ENCODE peak calls at places on chromosome 17, in four cellular contexts. C, H, W and P are unnamed samples.

GRCh38 chr17:57255776-57256681 is at the start of gene MSI2:
- DNase-seq in C (peak; percentile 97), H (peak; percentile 93), W (peak; percentile 83), P (peak; percentile 93)

GRCh38 chr17:77881545-77881944 is 77.0 kb upstream of the TNRC6C start:
- DNase-seq in C (peak; percentile 86), H (peak; percentile 55), W (peak; percentile 53), P (peak; percentile 37)

GRCh38 chr17:28901866-28902818 is 737 bp downstream of the DHRS13 start:
- DNase-seq in C (peak; percentile 83), H (no peak), W (no peak), P (no peak)

GRCh38 chr17:34443832-34444469 is 80.9 kb upstream of the CCL1 start:
- DNase-seq in C (peak; percentile 76), H (no peak), W (no peak), P (no peak)

GRCh38 chr17:7886227-7887037 is 2.2 kb upstream of the CHD3 start:
- DNase-seq in C (peak; percentile 44), H (peak; percentile 36), W (peak; percentile 52), P (no peak)

GRCh38 chr17:32102697-32103096 is 39.6 kb upstream of the RHOT1 start:
- DNase-seq in C (no peak), H (no peak), W (no peak), P (no peak)

GRCh38 chr17:2709173-2709661 is 2.3 kb downstream of the CLUH start:
- DNase-seq in C (no peak), H (peak; percentile 78), W (no peak), P (no peak)

GRCh38 chr17:4777969-4778760 is 6.5 kb downstream of the TM4SF5 start:
- DNase-seq in C (no peak), H (no peak), W (no peak), P (no peak)

GRCh38 chr17:9162275-9162985 is 141.1 kb downstream of the NTN1 start:
- DNase-seq in C (peak; percentile 55), H (no peak), W (no peak), P (no peak)

GRCh38 chr17:55722016-55722706 is 503 bp downstream of the TMEM100 start:
- DNase-seq in C (no peak), H (no peak), W (no peak), P (no peak)

GRCh38 chr17:35254107-35254802 is 11.4 kb downstream of the SLFN5 start:
- DNase-seq in C (no peak), H (peak; percentile 60), W (no peak), P (peak; percentile 8)

GRCh38 chr17:67164298-67164697 is 80.7 kb downstream of the HELZ start:
- DNase-seq in C (no peak), H (no peak), W (no peak), P (no peak)

GRCh38 chr17:17416400-17417360 is 60.1 kb upstream of the MED9 start:
- DNase-seq in C (no peak), H (no peak), W (no peak), P (peak; percentile 69)

GRCh38 chr17:77410470-77410869 is 269.7 kb downstream of the SEC14L1 start:
- DNase-seq in C (no peak), H (no peak), W (no peak), P (no peak)

GRCh38 chr17:42122371-42123303 is at the start of gene HSPB9:
- DNase-seq in C (no peak), H (peak; percentile 41), W (no peak), P (no peak)

GRCh38 chr17:38535886-38536285 is 69.9 kb downstream of the SRCIN1 start:
- DNase-seq in C (no peak), H (no peak), W (no peak), P (no peak)

GRCh38 chr17:82051776-82052637 is at the start of the genes GPS1 and RFNG:
- DNase-seq in C (peak; percentile 99), H (peak; percentile 65), W (peak; percentile 69), P (peak; percentile 64)

GRCh38 chr17:11991461-11991860 is 5.8 kb downstream of the ZNF18 start:
- DNase-seq in C (no peak), H (no peak), W (no peak), P (no peak)

GRCh38 chr17:81153340-81153803 is 11.9 kb upstream of the PVALEF start:
- DNase-seq in C (peak; percentile 15), H (no peak), W (no peak), P (peak; percentile 86)

GRCh38 chr17:38879878-38880727 is 10.2 kb downstream of the LASP1 start:
- DNase-seq in C (no peak), H (no peak), W (no peak), P (no peak)

GRCh38 chr17:37547986-37548385 is 58.3 kb downstream of the DUSP14 start:
- DNase-seq in C (no peak), H (no peak), W (no peak), P (no peak)

GRCh38 chr17:38705803-38706624 is 941 bp downstream of the MLLT6 start:
- DNase-seq in C (peak; percentile 81), H (peak; percentile 45), W (no peak), P (no peak)

GRCh38 chr17:1482686-1483445 is 9.6 kb downstream of the MYO1C start:
- DNase-seq in C (no peak), H (no peak), W (no peak), P (no peak)

GRCh38 chr17:1485748-1486376 is 6.6 kb downstream of the MYO1C start:
- DNase-seq in C (peak; percentile 88), H (peak; percentile 64), W (no peak), P (no peak)

GRCh38 chr17:1485311-1485747 is 7.2 kb downstream of the MYO1C start:
- DNase-seq in C (peak; percentile 80), H (no peak), W (no peak), P (no peak)

GRCh38 chr17:1484586-1485310 is 7.7 kb downstream of the MYO1C start:
- DNase-seq in C (peak; percentile 74), H (no peak), W (no peak), P (no peak)

DNA sequence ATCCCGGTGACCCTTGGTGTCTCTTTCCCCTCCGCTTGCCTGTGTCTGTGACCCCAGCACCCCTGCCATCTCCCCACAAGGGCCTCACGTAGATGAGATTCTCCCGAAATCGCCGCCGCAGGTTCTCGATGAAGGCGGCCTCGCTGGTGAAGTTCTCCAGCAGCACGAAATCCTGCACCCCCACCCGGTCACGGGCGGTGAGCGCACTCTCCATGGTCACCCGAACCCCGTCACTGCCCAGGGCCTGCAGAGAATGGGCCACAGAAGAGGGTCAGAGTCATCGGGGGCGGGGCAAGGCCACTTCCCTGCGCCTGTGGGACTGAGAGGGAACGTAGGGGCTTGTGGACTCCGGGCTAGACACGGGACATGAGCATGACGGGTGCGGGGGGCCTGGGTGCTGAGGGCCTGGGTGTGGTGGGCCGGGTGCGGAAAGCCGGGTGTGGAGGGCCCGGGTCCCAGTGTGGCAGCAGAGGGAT is 8.4 kb downstream of the MYO1C start:
- DNase-seq in C (no peak), H (no peak), W (no peak), P (no peak)
- H3K27ac ChIP-seq in C (no peak overlapping the region), H (peak overlapping the region; percentile 96), W (peak overlapping the region; percentile 25), P (no peak overlapping the region)

GRCh38 chr17:75876190-75876937 is 2.0 kb downstream of the TRIM47 start:
- DNase-seq in C (peak; percentile 72), H (no peak), W (peak; percentile 47), P (no peak)
- H3K27ac ChIP-seq in C (no peak overlapping the region), H (peak overlapping the region; percentile 97), W (peak overlapping the region; percentile 66), P (peak overlapping the region; percentile 95)

GRCh38 chr17:27616414-27616813 is 14.6 kb upstream of the LGALS9 start:
- DNase-seq in C (no peak), H (no peak), W (no peak), P (no peak)
- H3K27ac ChIP-seq in C (no peak overlapping the region), H (no peak overlapping the region), W (no peak overlapping the region), P (no peak overlapping the region)

GRCh38 chr17:44915321-44915726 is at the start of gene GFAP:
- DNase-seq in C (peak; percentile 22), H (no peak), W (no peak), P (peak; percentile 62)

GRCh38 chr17:44917456-44917855 is 2.2 kb upstream of the GFAP start:
- DNase-seq in C (no peak), H (no peak), W (no peak), P (peak; percentile 22)

GRCh38 chr17:44915727-44916058 is 393 bp upstream of the GFAP start:
- DNase-seq in C (no peak), H (no peak), W (no peak), P (no peak)

GRCh38 chr17:44916781-44917241 is 1.5 kb upstream of the GFAP start:
- DNase-seq in C (peak; percentile 45), H (peak; percentile 84), W (no peak), P (peak; percentile 76)

GRCh38 chr17:44916059-44916780 is 920 bp upstream of the GFAP start:
- DNase-seq in C (peak; percentile 26), H (no peak), W (no peak), P (peak; percentile 41)
- H3K27ac ChIP-seq in C (no peak overlapping the region), H (peak overlapping the region; percentile 87), W (no peak overlapping the region), P (peak overlapping the region; percentile 75)

GRCh38 chr17:351875-352420 is 659 bp downstream of the RPH3AL start:
- DNase-seq in C (no peak), H (no peak), W (no peak), P (no peak)

GRCh38 chr17:351436-351713 is 1.2 kb downstream of the RPH3AL start:
- DNase-seq in C (no peak), H (no peak), W (no peak), P (no peak)

GRCh38 chr17:353213-353837 is 718 bp upstream of the RPH3AL start:
- DNase-seq in C (no peak), H (no peak), W (no peak), P (no peak)

GRCh38 chr17:353838-354234 is 1.2 kb upstream of the RPH3AL start:
- DNase-seq in C (no peak), H (no peak), W (no peak), P (no peak)

DNA sequence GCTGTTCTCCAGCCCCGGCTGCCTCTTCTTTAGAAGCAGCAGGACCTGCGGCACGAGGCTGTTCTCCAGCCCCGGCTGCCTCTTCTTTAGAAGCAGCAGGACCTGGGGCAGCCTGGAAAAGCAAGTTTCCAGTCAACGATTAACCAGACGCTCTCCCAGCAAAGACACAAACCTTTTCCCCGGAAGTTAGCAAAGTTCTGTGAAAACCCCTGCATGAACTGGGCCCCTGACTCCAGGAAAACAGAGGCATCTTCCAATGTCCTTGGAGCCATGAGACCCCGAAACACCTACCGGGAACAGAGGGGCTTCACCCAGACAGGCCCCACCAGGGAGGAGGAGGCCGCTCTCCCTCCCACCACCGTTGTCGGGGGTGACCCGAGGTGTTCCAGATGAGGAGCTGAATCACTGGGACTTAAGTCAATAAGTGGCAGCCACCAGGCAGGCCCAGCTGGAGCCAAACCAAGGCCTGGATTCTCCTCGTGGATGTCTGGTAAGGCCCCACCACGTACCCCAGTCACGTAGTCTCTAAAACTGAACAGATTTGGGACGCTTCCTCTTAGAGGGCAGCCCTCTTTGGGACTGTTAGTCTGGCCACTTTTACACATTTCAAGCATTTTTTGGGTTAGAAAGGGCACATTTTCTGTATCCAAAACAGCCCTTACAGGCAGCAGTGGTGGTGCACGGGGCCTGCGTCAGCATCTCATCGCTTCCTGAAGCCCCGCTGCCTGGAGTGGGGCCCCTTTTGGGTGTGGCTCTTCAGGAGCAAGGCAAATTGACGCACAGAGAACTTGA is at the start of gene RPH3AL:
- DNase-seq in C (no peak), H (peak; percentile 30), W (no peak), P (no peak)
- H3K27ac ChIP-seq in C (peak within 1 kb of the TSS; percentile 53), H (peak within 1 kb of the TSS; percentile 95), W (no peak within 1 kb of the TSS), P (peak within 1 kb of the TSS; percentile 48)